ENCODE peak calls at places on chromosomes 11 and 22, in four cellular contexts. D is fibroblast of mammary gland, M is upper lobe of right lung, X is HAP-1. C is an unnamed sample.
A peak's percentile ranks its signal among the peaks of the same experiment; 100 is the strongest.

GRCh38 chr11:108906329-108906728 is 241.5 kb downstream of the DDX10 start:
- DNase-seq in D (peak; percentile 92), M (no peak), X (no peak), C (peak; percentile 82)

GRCh38 chr11:81030186-81030585 is 1589.4 kb upstream of the TENM4 start:
- DNase-seq in D (peak; percentile 1), M (no peak), X (no peak), C (no peak)

GRCh38 chr22:19607198-19608113 is 83.2 kb upstream of the CLDN5 start:
- DNase-seq in D (no peak), M (peak; percentile 77), X (no peak), C (peak; percentile 8)

GRCh38 chr11:5247479-5248192 is 2.0 kb downstream of the HBG1 start:
- DNase-seq in D (peak; percentile 8), M (no peak), X (no peak), C (peak; percentile 23)

GRCh38 chr11:134049303-134049702 is 19.6 kb upstream of the JAM3 start:
- DNase-seq in D (no peak), M (peak; percentile 25), X (no peak), C (no peak)

GRCh38 chr11:71988050-71988449 is 10.7 kb upstream of the IL18BP start:
- DNase-seq in D (peak; percentile 83), M (no peak), X (no peak), C (peak; percentile 87)

GRCh38 chr11:46705070-46705688 is 4.3 kb downstream of the ZNF408 start:
- DNase-seq in D (no peak), M (no peak), X (no peak), C (no peak)

GRCh38 chr11:117232022-117232878 is at the start of the genes PCSK7 and RNF214:
- DNase-seq in D (peak; percentile 51), M (peak; percentile 91), X (peak; percentile 83), C (peak; percentile 61)

GRCh38 chr11:69704508-69705245 is 855 bp upstream of the FGF19 start:
- DNase-seq in D (no peak), M (no peak), X (peak; percentile 86), C (no peak)

GRCh38 chr22:31857247-31857646 is 87.1 kb upstream of the YWHAH start:
- DNase-seq in D (no peak), M (no peak), X (peak; percentile 27), C (no peak)

GRCh38 chr22:28129319-28129962 is 210.4 kb upstream of the PITPNB start:
- DNase-seq in D (no peak), M (no peak), X (no peak), C (no peak)

C was measured in IMR-90.